ENCODE peak calls at places on chromosomes 3 and 15, in six cellular contexts. C, E, T, V, M and H are unnamed samples.

GRCh38 chr3:150751781-150752263 is 11.1 kb downstream of the SIAH2 start:
- DNase-seq in C (no peak), E (no peak), T (no peak), V (peak; percentile 41), M (no peak), H (no peak)

GRCh38 chr3:179503640-179504039 is 52.4 kb upstream of the GNB4 start:
- DNase-seq in C (no peak), E (no peak), T (no peak), V (no peak), M (no peak), H (no peak)

GRCh38 chr3:127264292-127264691 is 23.6 kb downstream of the PRR20G start:
- DNase-seq in C (no peak), E (no peak), T (no peak), V (no peak), M (no peak), H (no peak)

GRCh38 chr3:126142652-126143051 is 37.7 kb downstream of the ALDH1L1 start:
- DNase-seq in C (no peak), E (no peak), T (no peak), V (no peak), M (no peak), H (no peak)

GRCh38 chr3:112531358-112531781 is 30.4 kb downstream of the ATG3 start:
- DNase-seq in C (no peak), E (no peak), T (no peak), V (peak; percentile 70), M (peak; percentile 15), H (no peak)

GRCh38 chr3:126781406-126781805 is 77.4 kb downstream of the CHCHD6 start:
- DNase-seq in C (no peak), E (no peak), T (no peak), V (no peak), M (no peak), H (no peak)

GRCh38 chr3:46946416-46946815 is 30.1 kb downstream of the CCDC12 start:
- DNase-seq in C (no peak), E (no peak), T (no peak), V (no peak), M (no peak), H (no peak)

GRCh38 chr3:155241559-155241958 is 51.9 kb downstream of the STRIT1 start:
- DNase-seq in C (no peak), E (no peak), T (no peak), V (no peak), M (no peak), H (no peak)

GRCh38 chr15:31396881-31397560 is 70.4 kb downstream of the KLF13 start:
- DNase-seq in C (peak; percentile 15), E (no peak), T (no peak), V (no peak), M (peak; percentile 92), H (no peak)